ENCODE peak calls at places on chromosomes 6 and 20, in nine cellular contexts. One of them, this sample, is unnamed.

GRCh38 chr6:14880052-14880451 is 365.8 kb upstream of the JARID2 start:
- DNase-seq in KBM-7: no peak
- DNase-seq in endothelial cell of umbilical vein: no peak
- DNase-seq in neural crest cell: no peak
- DNase-seq in A172: no peak
- DNase-seq in PC-9: no peak
- DNase-seq in mucosa of gallbladder: no peak
- DNase-seq in heart right ventricle: no peak
- DNase-seq in activated T-helper 1 cell treated with Interleukin-2 at 50 U/mL for 16 hours: no peak
- DNase-seq in this sample: no peak

GRCh38 chr6:10949579-10950490 is 63.0 kb downstream of the SYCP2L start:
- DNase-seq in activated T-helper 1 cell treated with Interleukin-2 at 50 U/mL for 16 hours: no peak
- DNase-seq in PC-9: no peak
- DNase-seq in A172: no peak
- DNase-seq in heart right ventricle: no peak
- DNase-seq in KBM-7: no peak
- DNase-seq in mucosa of gallbladder: no peak
- DNase-seq in endothelial cell of umbilical vein: no peak
- DNase-seq in neural crest cell: no peak
- DNase-seq in this sample: no peak

GRCh38 chr6:2158596-2159271 is 86.7 kb downstream of the GMDS start:
- DNase-seq in A172: peak
- DNase-seq in PC-9: no peak
- DNase-seq in mucosa of gallbladder: no peak
- DNase-seq in heart right ventricle: no peak
- DNase-seq in neural crest cell: peak
- DNase-seq in KBM-7: no peak
- DNase-seq in endothelial cell of umbilical vein: no peak
- DNase-seq in activated T-helper 1 cell treated with Interleukin-2 at 50 U/mL for 16 hours: no peak
- DNase-seq in this sample: no peak

GRCh38 chr20:24684954-24685691 is 215.7 kb downstream of the SYNDIG1 start:
- DNase-seq in activated T-helper 1 cell treated with Interleukin-2 at 50 U/mL for 16 hours: no peak
- DNase-seq in endothelial cell of umbilical vein: no peak
- DNase-seq in mucosa of gallbladder: no peak
- DNase-seq in PC-9: no peak
- DNase-seq in heart right ventricle: no peak
- DNase-seq in A172: no peak
- DNase-seq in neural crest cell: no peak
- DNase-seq in KBM-7: no peak
- DNase-seq in this sample: no peak

GRCh38 chr6:127176175-127176574 is 57.7 kb downstream of the RSPO3 start:
- DNase-seq in PC-9: no peak
- DNase-seq in endothelial cell of umbilical vein: peak
- DNase-seq in heart right ventricle: no peak
- DNase-seq in mucosa of gallbladder: no peak
- DNase-seq in A172: peak
- DNase-seq in activated T-helper 1 cell treated with Interleukin-2 at 50 U/mL for 16 hours: no peak
- DNase-seq in neural crest cell: no peak
- DNase-seq in KBM-7: no peak
- DNase-seq in this sample: no peak

GRCh38 chr6:128233501-128233900 is 286.9 kb downstream of the PTPRK start:
- DNase-seq in KBM-7: no peak
- DNase-seq in A172: no peak
- DNase-seq in endothelial cell of umbilical vein: no peak
- DNase-seq in mucosa of gallbladder: no peak
- DNase-seq in neural crest cell: no peak
- DNase-seq in activated T-helper 1 cell treated with Interleukin-2 at 50 U/mL for 16 hours: no peak
- DNase-seq in PC-9: no peak
- DNase-seq in heart right ventricle: no peak
- DNase-seq in this sample: no peak

GRCh38 chr20:34561661-34562060 is 3.1 kb downstream of the MAP1LC3A start:
- DNase-seq in neural crest cell: no peak
- DNase-seq in KBM-7: no peak
- DNase-seq in endothelial cell of umbilical vein: no peak
- DNase-seq in heart right ventricle: no peak
- DNase-seq in PC-9: no peak
- DNase-seq in mucosa of gallbladder: no peak
- DNase-seq in A172: no peak
- DNase-seq in activated T-helper 1 cell treated with Interleukin-2 at 50 U/mL for 16 hours: no peak
- DNase-seq in this sample: no peak

GRCh38 chr6:114747995-114748625 is 405.3 kb upstream of the HS3ST5 start:
- DNase-seq in PC-9: peak
- DNase-seq in endothelial cell of umbilical vein: peak
- DNase-seq in neural crest cell: peak
- DNase-seq in KBM-7: peak
- DNase-seq in heart right ventricle: peak
- DNase-seq in activated T-helper 1 cell treated with Interleukin-2 at 50 U/mL for 16 hours: no peak
- DNase-seq in mucosa of gallbladder: peak
- DNase-seq in A172: peak
- DNase-seq in this sample: peak

GRCh38 chr6:116096979-116097816 is 3.5 kb upstream of the NT5DC1 start:
- DNase-seq in KBM-7: no peak
- DNase-seq in heart right ventricle: no peak
- DNase-seq in activated T-helper 1 cell treated with Interleukin-2 at 50 U/mL for 16 hours: no peak
- DNase-seq in A172: no peak
- DNase-seq in PC-9: no peak
- DNase-seq in mucosa of gallbladder: no peak
- DNase-seq in endothelial cell of umbilical vein: no peak
- DNase-seq in neural crest cell: no peak
- DNase-seq in this sample: no peak

GRCh38 chr6:94673251-94673650 is 904.1 kb upstream of the MANEA start:
- DNase-seq in KBM-7: no peak
- DNase-seq in activated T-helper 1 cell treated with Interleukin-2 at 50 U/mL for 16 hours: no peak
- DNase-seq in A172: no peak
- DNase-seq in heart right ventricle: no peak
- DNase-seq in mucosa of gallbladder: no peak
- DNase-seq in PC-9: peak
- DNase-seq in neural crest cell: no peak
- DNase-seq in endothelial cell of umbilical vein: no peak
- DNase-seq in this sample: no peak

GRCh38 chr6:169251371-169251802 is 2.3 kb downstream of the THBS2 start:
- DNase-seq in PC-9: no peak
- DNase-seq in KBM-7: no peak
- DNase-seq in heart right ventricle: no peak
- DNase-seq in endothelial cell of umbilical vein: no peak
- DNase-seq in activated T-helper 1 cell treated with Interleukin-2 at 50 U/mL for 16 hours: no peak
- DNase-seq in A172: no peak
- DNase-seq in neural crest cell: no peak
- DNase-seq in mucosa of gallbladder: no peak
- DNase-seq in this sample: no peak

GRCh38 chr20:58481541-58482021 is 33.6 kb downstream of the APCDD1L start:
- DNase-seq in endothelial cell of umbilical vein: peak
- DNase-seq in PC-9: peak
- DNase-seq in heart right ventricle: peak
- DNase-seq in neural crest cell: peak
- DNase-seq in mucosa of gallbladder: peak
- DNase-seq in A172: no peak
- DNase-seq in KBM-7: peak
- DNase-seq in activated T-helper 1 cell treated with Interleukin-2 at 50 U/mL for 16 hours: peak
- DNase-seq in this sample: no peak

GRCh38 chr6:47009583-47009982 is 32.5 kb downstream of the ADGRF1 start:
- DNase-seq in activated T-helper 1 cell treated with Interleukin-2 at 50 U/mL for 16 hours: no peak
- DNase-seq in neural crest cell: no peak
- DNase-seq in endothelial cell of umbilical vein: no peak
- DNase-seq in mucosa of gallbladder: no peak
- DNase-seq in PC-9: no peak
- DNase-seq in KBM-7: no peak
- DNase-seq in A172: no peak
- DNase-seq in heart right ventricle: no peak
- DNase-seq in this sample: no peak

GRCh38 chr6:8627085-8627861 is 191.9 kb upstream of the SLC35B3 start:
- DNase-seq in A172: peak
- DNase-seq in KBM-7: peak
- DNase-seq in endothelial cell of umbilical vein: no peak
- DNase-seq in PC-9: peak
- DNase-seq in mucosa of gallbladder: peak
- DNase-seq in activated T-helper 1 cell treated with Interleukin-2 at 50 U/mL for 16 hours: no peak
- DNase-seq in neural crest cell: no peak
- DNase-seq in heart right ventricle: no peak
- DNase-seq in this sample: no peak

GRCh38 chr6:46014511-46015118 is 1.0 kb downstream of the CLIC5 start:
- DNase-seq in neural crest cell: peak
- DNase-seq in KBM-7: peak
- DNase-seq in heart right ventricle: peak
- DNase-seq in A172: no peak
- DNase-seq in activated T-helper 1 cell treated with Interleukin-2 at 50 U/mL for 16 hours: no peak
- DNase-seq in endothelial cell of umbilical vein: no peak
- DNase-seq in mucosa of gallbladder: peak
- DNase-seq in PC-9: no peak
- DNase-seq in this sample: peak

GRCh38 chr6:35343092-35343834 is 905 bp downstream of the PPARD start:
- DNase-seq in A172: no peak
- DNase-seq in endothelial cell of umbilical vein: peak
- DNase-seq in mucosa of gallbladder: peak
- DNase-seq in KBM-7: peak
- DNase-seq in neural crest cell: no peak
- DNase-seq in PC-9: no peak
- DNase-seq in heart right ventricle: peak
- DNase-seq in activated T-helper 1 cell treated with Interleukin-2 at 50 U/mL for 16 hours: no peak
- DNase-seq in this sample: no peak

GRCh38 chr6:133804263-133804662 is 84.7 kb upstream of the TCF21 start:
- DNase-seq in neural crest cell: no peak
- DNase-seq in PC-9: no peak
- DNase-seq in A172: no peak
- DNase-seq in mucosa of gallbladder: no peak
- DNase-seq in endothelial cell of umbilical vein: peak
- DNase-seq in KBM-7: peak
- DNase-seq in activated T-helper 1 cell treated with Interleukin-2 at 50 U/mL for 16 hours: no peak
- DNase-seq in heart right ventricle: peak
- DNase-seq in this sample: no peak

GRCh38 chr20:57503035-57503658 is 21.8 kb downstream of the CTCFL start:
- DNase-seq in neural crest cell: no peak
- DNase-seq in PC-9: no peak
- DNase-seq in mucosa of gallbladder: no peak
- DNase-seq in KBM-7: peak
- DNase-seq in endothelial cell of umbilical vein: no peak
- DNase-seq in heart right ventricle: no peak
- DNase-seq in activated T-helper 1 cell treated with Interleukin-2 at 50 U/mL for 16 hours: no peak
- DNase-seq in A172: no peak
- DNase-seq in this sample: no peak

GRCh38 chr6:11236351-11236750 is 3.9 kb upstream of the NEDD9 start:
- DNase-seq in heart right ventricle: no peak
- DNase-seq in A172: peak
- DNase-seq in activated T-helper 1 cell treated with Interleukin-2 at 50 U/mL for 16 hours: no peak
- DNase-seq in endothelial cell of umbilical vein: peak
- DNase-seq in mucosa of gallbladder: no peak
- DNase-seq in KBM-7: peak
- DNase-seq in PC-9: no peak
- DNase-seq in neural crest cell: no peak
- DNase-seq in this sample: no peak

GRCh38 chr6:148513145-148514071 is 170.8 kb downstream of the SASH1 start:
- DNase-seq in A172: no peak
- DNase-seq in activated T-helper 1 cell treated with Interleukin-2 at 50 U/mL for 16 hours: no peak
- DNase-seq in mucosa of gallbladder: no peak
- DNase-seq in KBM-7: no peak
- DNase-seq in PC-9: no peak
- DNase-seq in neural crest cell: no peak
- DNase-seq in endothelial cell of umbilical vein: no peak
- DNase-seq in heart right ventricle: peak
- DNase-seq in this sample: no peak

GRCh38 chr6:97591955-97592354 is 308.9 kb upstream of the MMS22L start:
- DNase-seq in heart right ventricle: no peak
- DNase-seq in PC-9: no peak
- DNase-seq in mucosa of gallbladder: no peak
- DNase-seq in neural crest cell: no peak
- DNase-seq in endothelial cell of umbilical vein: no peak
- DNase-seq in activated T-helper 1 cell treated with Interleukin-2 at 50 U/mL for 16 hours: no peak
- DNase-seq in KBM-7: no peak
- DNase-seq in A172: no peak
- DNase-seq in this sample: no peak

GRCh38 chr6:62298745-62299392 is 12.8 kb upstream of the KHDRBS2 start:
- DNase-seq in neural crest cell: no peak
- DNase-seq in KBM-7: peak
- DNase-seq in endothelial cell of umbilical vein: no peak
- DNase-seq in PC-9: no peak
- DNase-seq in A172: no peak
- DNase-seq in activated T-helper 1 cell treated with Interleukin-2 at 50 U/mL for 16 hours: no peak
- DNase-seq in heart right ventricle: no peak
- DNase-seq in mucosa of gallbladder: no peak
- DNase-seq in this sample: no peak

GRCh38 chr6:87897581-87898147 is 150.0 kb upstream of the SPACA1 start:
- DNase-seq in PC-9: no peak
- DNase-seq in endothelial cell of umbilical vein: peak
- DNase-seq in neural crest cell: no peak
- DNase-seq in A172: no peak
- DNase-seq in activated T-helper 1 cell treated with Interleukin-2 at 50 U/mL for 16 hours: no peak
- DNase-seq in mucosa of gallbladder: no peak
- DNase-seq in heart right ventricle: no peak
- DNase-seq in KBM-7: no peak
- DNase-seq in this sample: no peak

GRCh38 chr6:155795173-155795796 is 339.6 kb upstream of the NOX3 start:
- DNase-seq in activated T-helper 1 cell treated with Interleukin-2 at 50 U/mL for 16 hours: no peak
- DNase-seq in PC-9: no peak
- DNase-seq in mucosa of gallbladder: no peak
- DNase-seq in KBM-7: no peak
- DNase-seq in heart right ventricle: no peak
- DNase-seq in endothelial cell of umbilical vein: no peak
- DNase-seq in A172: peak
- DNase-seq in neural crest cell: no peak
- DNase-seq in this sample: no peak

GRCh38 chr6:28525496-28526039 is at the start of gene GPX5:
- DNase-seq in A172: peak
- DNase-seq in endothelial cell of umbilical vein: no peak
- DNase-seq in PC-9: no peak
- DNase-seq in heart right ventricle: no peak
- DNase-seq in mucosa of gallbladder: no peak
- DNase-seq in neural crest cell: no peak
- DNase-seq in activated T-helper 1 cell treated with Interleukin-2 at 50 U/mL for 16 hours: no peak
- DNase-seq in KBM-7: peak
- DNase-seq in this sample: no peak

GRCh38 chr6:160996316-160996715 is 4.7 kb downstream of the MAP3K4 start:
- DNase-seq in KBM-7: no peak
- DNase-seq in PC-9: no peak
- DNase-seq in neural crest cell: no peak
- DNase-seq in mucosa of gallbladder: no peak
- DNase-seq in A172: no peak
- DNase-seq in activated T-helper 1 cell treated with Interleukin-2 at 50 U/mL for 16 hours: no peak
- DNase-seq in heart right ventricle: no peak
- DNase-seq in endothelial cell of umbilical vein: peak
- DNase-seq in this sample: no peak

GRCh38 chr20:5495026-5495425 is 178.3 kb upstream of the PROKR2 start:
- DNase-seq in A172: no peak
- DNase-seq in neural crest cell: no peak
- DNase-seq in activated T-helper 1 cell treated with Interleukin-2 at 50 U/mL for 16 hours: no peak
- DNase-seq in heart right ventricle: no peak
- DNase-seq in endothelial cell of umbilical vein: no peak
- DNase-seq in PC-9: no peak
- DNase-seq in mucosa of gallbladder: no peak
- DNase-seq in KBM-7: no peak
- DNase-seq in this sample: no peak

GRCh38 chr20:50848341-50848808 is 53.5 kb downstream of the BCAS4 start:
- DNase-seq in heart right ventricle: no peak
- DNase-seq in neural crest cell: no peak
- DNase-seq in KBM-7: no peak
- DNase-seq in endothelial cell of umbilical vein: no peak
- DNase-seq in A172: no peak
- DNase-seq in mucosa of gallbladder: peak
- DNase-seq in PC-9: peak
- DNase-seq in activated T-helper 1 cell treated with Interleukin-2 at 50 U/mL for 16 hours: no peak
- DNase-seq in this sample: no peak

GRCh38 chr6:156582509-156582992 is 194.6 kb upstream of the ARID1B start:
- DNase-seq in mucosa of gallbladder: no peak
- DNase-seq in endothelial cell of umbilical vein: no peak
- DNase-seq in activated T-helper 1 cell treated with Interleukin-2 at 50 U/mL for 16 hours: no peak
- DNase-seq in PC-9: no peak
- DNase-seq in heart right ventricle: no peak
- DNase-seq in KBM-7: no peak
- DNase-seq in neural crest cell: no peak
- DNase-seq in A172: no peak
- DNase-seq in this sample: no peak

GRCh38 chr20:62316331-62317166 is 13.8 kb downstream of the ADRM1 start:
- DNase-seq in KBM-7: no peak
- DNase-seq in PC-9: no peak
- DNase-seq in neural crest cell: no peak
- DNase-seq in mucosa of gallbladder: no peak
- DNase-seq in activated T-helper 1 cell treated with Interleukin-2 at 50 U/mL for 16 hours: no peak
- DNase-seq in endothelial cell of umbilical vein: no peak
- DNase-seq in A172: no peak
- DNase-seq in heart right ventricle: no peak
- DNase-seq in this sample: no peak

GRCh38 chr20:62595491-62595890 is 46.8 kb upstream of the SLCO4A1 start:
- DNase-seq in activated T-helper 1 cell treated with Interleukin-2 at 50 U/mL for 16 hours: no peak
- DNase-seq in neural crest cell: no peak
- DNase-seq in endothelial cell of umbilical vein: peak
- DNase-seq in A172: peak
- DNase-seq in heart right ventricle: peak
- DNase-seq in PC-9: peak
- DNase-seq in mucosa of gallbladder: peak
- DNase-seq in KBM-7: no peak
- DNase-seq in this sample: no peak

This sample was measured in NCI-H524.